ENCODE peak calls at places on chromosomes 2 and 18, in five cellular contexts. M is effector CD4-positive, alpha-beta T cell; U is activated CD8-positive, alpha-beta T cell treated with anti-CD3 and anti-CD28 coated beads for 36 hours; D is Right ventricle myocardium superior; Y is NCI-H510A. V is an unnamed sample.

GRCh38 chr18:42568773-42569172 is 546.7 kb downstream of the RIT2 start:
- DNase-seq in D (no peak), U (no peak), M (no peak), Y (no peak), V (no peak)

GRCh38 chr2:71004356-71004755 is 9.7 kb upstream of the TEX261 start:
- DNase-seq in Y (no peak), D (no peak), M (no peak), U (no peak), V (no peak)

GRCh38 chr2:64108842-64109241 is 35.4 kb downstream of the PELI1 start:
- DNase-seq in Y (no peak), D (no peak), M (no peak), U (no peak), V (no peak)

GRCh38 chr18:9413586-9413985 is 61.7 kb upstream of the RALBP1 start:
- DNase-seq in U (no peak), D (no peak), Y (no peak), M (no peak), V (no peak)

GRCh38 chr2:147149589-147150245 is 695.1 kb upstream of the ACVR2A start:
- DNase-seq in U (no peak), M (no peak), D (no peak), Y (no peak), V (no peak)

GRCh38 chr2:234571620-234572407 is 74.9 kb upstream of the ARL4C start:
- DNase-seq in Y (no peak), D (no peak), U (no peak), M (no peak), V (peak; percentile 35)

GRCh38 chr2:152920846-152921245 is 202.4 kb downstream of the ARL6IP6 start:
- DNase-seq in Y (no peak), M (no peak), U (no peak), D (no peak), V (no peak)

GRCh38 chr2:238974510-238975166 is 126.8 kb downstream of the TWIST2 start:
- DNase-seq in U (no peak), D (no peak), M (no peak), Y (no peak), V (no peak)

GRCh38 chr2:217075225-217075802 is 215.4 kb upstream of the TNP1 start:
- DNase-seq in D (peak; percentile 71), U (no peak), M (no peak), Y (no peak), V (no peak)

GRCh38 chr2:7825591-7826312 is 856.1 kb upstream of the ID2 start:
- DNase-seq in Y (no peak), D (no peak), U (peak; percentile 76), M (no peak), V (no peak)

GRCh38 chr18:36899289-36899688 is 70.4 kb downstream of the KIAA1328 start:
- DNase-seq in Y (no peak), D (no peak), U (no peak), M (no peak), V (peak; percentile 73)

GRCh38 chr2:72271766-72272615 is 124.3 kb upstream of the CYP26B1 start:
- DNase-seq in U (no peak), D (no peak), M (no peak), Y (no peak), V (no peak)

GRCh38 chr2:172446524-172447063 is 19.2 kb downstream of the ITGA6 start:
- DNase-seq in Y (no peak), U (no peak), M (no peak), D (no peak), V (peak; percentile 19)

GRCh38 chr2:38181802-38182517 is 106.0 kb upstream of the CYP1B1 start:
- DNase-seq in M (no peak), Y (no peak), D (no peak), U (no peak), V (no peak)

GRCh38 chr2:207138573-207139297 is 27.0 kb downstream of the KLF7 start:
- DNase-seq in U (no peak), M (no peak), D (no peak), Y (no peak), V (no peak)